ENCODE peak calls at places on chromosomes 11 and 22, in five cellular contexts. S, K, W, F and C are unnamed samples.

GRCh38 chr11:46380340-46381045 is 976 bp upstream of the MDK start:
- DNase-seq in S (peak; percentile 92), K (peak; percentile 64), W (peak; percentile 92), F (peak; percentile 63), C (peak; percentile 43)

GRCh38 chr11:1784761-1785650 is 21.3 kb upstream of the CTSD start:
- DNase-seq in S (no peak), K (no peak), W (no peak), F (no peak), C (no peak)

GRCh38 chr22:42626951-42627625 is 12.4 kb upstream of the POLDIP3 start:
- DNase-seq in S (peak; percentile 62), K (no peak), W (no peak), F (no peak), C (no peak)

GRCh38 chr11:75568616-75569219 is 6.7 kb downstream of the SERPINH1 start:
- DNase-seq in S (no peak), K (no peak), W (no peak), F (no peak), C (no peak)

GRCh38 chr11:133844217-133844616 is 1.1 kb downstream of the SPATA19 start:
- DNase-seq in S (no peak), K (no peak), W (no peak), F (peak; percentile 21), C (no peak)

GRCh38 chr22:21080435-21081137 is 34.8 kb downstream of the LRRC74B start:
- DNase-seq in S (no peak), K (no peak), W (no peak), F (no peak), C (no peak)

GRCh38 chr11:36376315-36376887 is 80.3 kb downstream of the PRR5L start:
- DNase-seq in S (peak; percentile 87), K (peak; percentile 18), W (peak; percentile 84), F (no peak), C (no peak)

GRCh38 chr22:43226368-43226979 is 39.5 kb upstream of the TTLL12 start:
- DNase-seq in S (no peak), K (no peak), W (no peak), F (no peak), C (no peak)

GRCh38 chr11:119714189-119714588 is 14.8 kb downstream of the NECTIN1 start:
- DNase-seq in S (no peak), K (no peak), W (no peak), F (no peak), C (no peak)

GRCh38 chr22:17707526-17707925 is 66.7 kb downstream of the BID start:
- DNase-seq in S (no peak), K (no peak), W (no peak), F (no peak), C (no peak)

GRCh38 chr22:45090364-45090960 is 73.3 kb upstream of the NUP50 start:
- DNase-seq in S (no peak), K (no peak), W (no peak), F (no peak), C (no peak)

GRCh38 chr11:113528982-113529381 is 53.8 kb upstream of the DRD2 start:
- DNase-seq in S (no peak), K (no peak), W (no peak), F (no peak), C (no peak)

GRCh38 chr22:42683599-42684283 is 34.5 kb upstream of the CYB5R3 start:
- DNase-seq in S (no peak), K (no peak), W (peak; percentile 83), F (no peak), C (no peak)

GRCh38 chr22:41197808-41198585 is 7.1 kb upstream of the L3MBTL2 start:
- DNase-seq in S (no peak), K (peak; percentile 32), W (peak; percentile 82), F (peak; percentile 31), C (no peak)

GRCh38 chr22:24156146-24156914 is 25.0 kb upstream of the SUSD2 start:
- DNase-seq in S (peak; percentile 94), K (peak; percentile 28), W (no peak), F (peak; percentile 41), C (peak; percentile 81)

GRCh38 chr11:101885631-101886030 is 29.2 kb upstream of the CEP126 start:
- DNase-seq in S (no peak), K (no peak), W (no peak), F (no peak), C (no peak)

GRCh38 chr22:44159230-44159629 is 21.5 kb upstream of the PARVG start:
- DNase-seq in S (peak; percentile 20), K (no peak), W (peak; percentile 22), F (no peak), C (no peak)

GRCh38 chr11:26541870-26542269 is 30.2 kb downstream of the MUC15 start:
- DNase-seq in S (no peak), K (no peak), W (no peak), F (no peak), C (no peak)

GRCh38 chr22:46075764-46076531 is 74.4 kb upstream of the PPARA start:
- DNase-seq in S (peak; percentile 66), K (peak; percentile 34), W (peak; percentile 70), F (no peak), C (no peak)

GRCh38 chr11:64007629-64008282 is 21.5 kb downstream of the OTUB1 start:
- DNase-seq in S (peak; percentile 91), K (peak; percentile 83), W (peak; percentile 95), F (peak; percentile 89), C (no peak)

GRCh38 chr11:33530824-33531223 is 169.8 kb downstream of the C11orf91 start:
- DNase-seq in S (no peak), K (no peak), W (no peak), F (no peak), C (no peak)

GRCh38 chr11:64035581-64035980 is at the start of gene FLRT1:
- DNase-seq in S (no peak), K (no peak), W (no peak), F (no peak), C (no peak)

GRCh38 chr11:819129-819931 is 616 bp downstream of the PNPLA2 start:
- DNase-seq in S (peak; percentile 98), K (peak; percentile 95), W (peak; percentile 98), F (peak; percentile 96), C (peak; percentile 90)

GRCh38 chr11:110818032-110818687 is 105.9 kb upstream of the ARHGAP20 start:
- DNase-seq in S (no peak), K (no peak), W (no peak), F (no peak), C (no peak)

GRCh38 chr11:63427971-63428508 is 58.5 kb downstream of the SLC22A9 start:
- DNase-seq in S (no peak), K (no peak), W (no peak), F (no peak), C (no peak)

GRCh38 chr11:36317992-36318391 is 21.9 kb downstream of the PRR5L start:
- DNase-seq in S (no peak), K (no peak), W (no peak), F (no peak), C (no peak)

GRCh38 chr11:119206512-119207299 is 567 bp downstream of the CBL start:
- DNase-seq in S (peak; percentile 93), K (peak; percentile 52), W (no peak), F (peak; percentile 35), C (peak; percentile 36)

GRCh38 chr11:85886089-85887056 is 31.2 kb downstream of the CCDC83 start:
- DNase-seq in S (no peak), K (no peak), W (no peak), F (no peak), C (no peak)

GRCh38 chr22:48474881-48475280 is 1352.8 kb downstream of the BRD1 start:
- DNase-seq in S (peak; percentile 41), K (no peak), W (peak; percentile 59), F (no peak), C (no peak)

GRCh38 chr11:125348704-125349635 is 147.1 kb downstream of the FEZ1 start:
- DNase-seq in S (peak; percentile 75), K (peak; percentile 53), W (no peak), F (peak; percentile 60), C (no peak)

GRCh38 chr22:37686002-37686982 is at the start of gene NOL12:
- DNase-seq in S (peak; percentile 94), K (peak; percentile 84), W (peak; percentile 93), F (peak; percentile 76), C (peak; percentile 89)

GRCh38 chr22:39277135-39277607 is 32.4 kb upstream of the PDGFB start:
- DNase-seq in S (no peak), K (no peak), W (no peak), F (no peak), C (no peak)

GRCh38 chr11:128481135-128481534 is 106.2 kb downstream of the ETS1 start:
- DNase-seq in S (no peak), K (no peak), W (no peak), F (no peak), C (no peak)

GRCh38 chr11:104649002-104649401 is 249.3 kb downstream of the CASP12 start:
- DNase-seq in S (no peak), K (no peak), W (no peak), F (no peak), C (no peak)

GRCh38 chr11:1952806-1953482 is 5.8 kb downstream of the MRPL23 start:
- DNase-seq in S (peak; percentile 36), K (peak; percentile 8), W (no peak), F (no peak), C (no peak)

GRCh38 chr11:47560431-47560830 is 5.0 kb upstream of the PTPMT1 start:
- DNase-seq in S (no peak), K (no peak), W (no peak), F (no peak), C (no peak)

GRCh38 chr11:31421840-31422239 is 52.2 kb downstream of the DNAJC24 start:
- DNase-seq in S (no peak), K (no peak), W (no peak), F (no peak), C (no peak)

GRCh38 chr11:6674856-6675255 is 8.3 kb downstream of the MRPL17 start:
- DNase-seq in S (no peak), K (no peak), W (no peak), F (no peak), C (no peak)
- H3K4me3 ChIP-seq in S (no peak overlapping the region), K (no peak overlapping the region), W (no peak overlapping the region), F (no peak overlapping the region), C (no peak overlapping the region)

GRCh38 chr11:12885717-12886226 is 123.3 kb upstream of the RASSF10 start:
- DNase-seq in S (no peak), K (no peak), W (no peak), F (no peak), C (no peak)

GRCh38 chr11:12889243-12889642 is 119.9 kb upstream of the RASSF10 start:
- DNase-seq in S (no peak), K (no peak), W (no peak), F (no peak), C (no peak)

GRCh38 chr11:12886508-12886907 is 122.6 kb upstream of the RASSF10 start:
- DNase-seq in S (no peak), K (no peak), W (no peak), F (no peak), C (no peak)

GRCh38 chr11:12890476-12890875 is 118.6 kb upstream of the RASSF10 start:
- DNase-seq in S (no peak), K (no peak), W (no peak), F (no peak), C (no peak)

GRCh38 chr11:12888525-12889158 is 120.5 kb upstream of the RASSF10 start:
- DNase-seq in S (peak; percentile 78), K (peak; percentile 92), W (peak; percentile 87), F (peak; percentile 93), C (no peak)
- H3K36me3 ChIP-seq in S (no peaks in the 10 kb centered on the region), K (no peaks in the 10 kb centered on the region), W (peaks cover 7% of the 10 kb centered on the region), F (no peaks in the 10 kb centered on the region), C (no peaks in the 10 kb centered on the region)

GRCh38 chr11:12973529-12974181 is 35.5 kb upstream of the RASSF10 start:
- DNase-seq in S (no peak), K (no peak), W (no peak), F (peak; percentile 45), C (no peak)
- TF ChIP-seq CTCF in S (no peak), K (no peak), W (peak; percentile 2), F (peak; percentile 29), C (no peak)

GRCh38 chr11:82450996-82451395 is 282.7 kb downstream of the FAM181B start:
- DNase-seq in S (no peak), K (no peak), W (no peak), F (no peak), C (no peak)
- H3K4me3 ChIP-seq in S (no peak overlapping the region), K (no peak overlapping the region), W (no peak overlapping the region), F (no peak overlapping the region), C (no peak overlapping the region)